ENCODE peak calls at places on chromosomes 16 and 17, in four cellular contexts. E, L, C and G are unnamed samples.

GRCh38 chr17:73863761-73864535 is 219.7 kb upstream of the SDK2 start:
- DNase-seq in C (no peak), E (no peak), L (no peak), G (no peak)

GRCh38 chr16:70746040-70746707 is 54.8 kb downstream of the VAC14 start:
- DNase-seq in L (peak; percentile 69), E (no peak), C (no peak), G (peak; percentile 90)

GRCh38 chr16:56424791-56425438 is 430 bp downstream of the AMFR start:
- DNase-seq in C (no peak), E (peak; percentile 31), L (no peak), G (peak; percentile 85)

GRCh38 chr17:30000001-30000754 is 58.7 kb downstream of the EFCAB5 start:
- DNase-seq in E (no peak), L (no peak), C (no peak), G (no peak)

GRCh38 chr17:74211141-74211928 is 2.0 kb upstream of the TTYH2 start:
- DNase-seq in C (no peak), E (no peak), L (no peak), G (no peak)

GRCh38 chr17:71208111-71208704 is 912.6 kb upstream of the SOX9 start:
- DNase-seq in E (no peak), C (no peak), L (peak; percentile 100), G (no peak)

GRCh38 chr17:42706732-42707131 is 24.4 kb downstream of the CNTNAP1 start:
- DNase-seq in C (peak; percentile 65), E (peak; percentile 38), L (no peak), G (no peak)

GRCh38 chr16:6146874-6147425 is 1049.4 kb upstream of the EEF2KMT start:
- DNase-seq in E (no peak), L (no peak), C (no peak), G (no peak)

GRCh38 chr17:7556627-7557026 is 1.9 kb upstream of the TNFSF13 start:
- DNase-seq in C (no peak), E (no peak), L (no peak), G (no peak)

GRCh38 chr17:49241040-49241439 is 10.5 kb upstream of the PHOSPHO1 start:
- DNase-seq in L (no peak), C (no peak), E (no peak), G (no peak)

GRCh38 chr17:74190154-74190553 is 13.3 kb upstream of the RPL38 start:
- DNase-seq in C (no peak), E (no peak), L (peak; percentile 43), G (no peak)

GRCh38 chr16:83807327-83807709 is 460 bp upstream of the HSBP1 start:
- DNase-seq in L (no peak), E (no peak), C (no peak), G (no peak)
- H3K4me3 ChIP-seq in L (peak overlapping the region; percentile 17), E (peak overlapping the region; percentile 74), C (no peak overlapping the region), G (no peak overlapping the region)

GRCh38 chr16:81004646-81005353 is 1.9 kb downstream of the CMC2 start:
- DNase-seq in L (peak; percentile 53), E (no peak), C (no peak), G (no peak)
- H3K27ac ChIP-seq in L (no peak overlapping the region), E (peak overlapping the region; percentile 49), C (peak overlapping the region; percentile 40), G (no peak overlapping the region)

DNA sequence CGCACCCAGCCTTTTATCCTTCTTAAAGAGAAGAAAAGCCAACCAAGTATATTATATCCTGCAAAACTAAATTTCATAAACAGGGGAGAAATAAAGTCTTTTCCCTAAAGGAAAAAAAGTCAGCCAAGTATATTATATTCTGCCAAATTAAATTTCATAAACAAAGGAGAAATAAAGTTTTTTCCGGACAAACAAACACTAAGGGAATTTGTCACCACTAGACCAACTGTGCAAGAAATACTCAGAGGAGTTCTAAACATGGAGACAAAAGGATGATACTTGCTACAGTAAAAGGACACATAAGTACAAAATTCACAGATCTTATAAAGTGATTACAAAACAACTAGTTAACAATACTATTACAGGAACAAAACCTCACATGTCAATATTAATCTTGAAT is 14.4 kb upstream of the CCL18 start:
- DNase-seq in E (no peak), C (no peak), L (no peak), G (no peak)
- H3K9me3 ChIP-seq in E (no peaks in the 10 kb centered on the region), C (peaks cover 2% of the 10 kb centered on the region), L (no peaks in the 10 kb centered on the region), G (peaks cover 2% of the 10 kb centered on the region)

DNA sequence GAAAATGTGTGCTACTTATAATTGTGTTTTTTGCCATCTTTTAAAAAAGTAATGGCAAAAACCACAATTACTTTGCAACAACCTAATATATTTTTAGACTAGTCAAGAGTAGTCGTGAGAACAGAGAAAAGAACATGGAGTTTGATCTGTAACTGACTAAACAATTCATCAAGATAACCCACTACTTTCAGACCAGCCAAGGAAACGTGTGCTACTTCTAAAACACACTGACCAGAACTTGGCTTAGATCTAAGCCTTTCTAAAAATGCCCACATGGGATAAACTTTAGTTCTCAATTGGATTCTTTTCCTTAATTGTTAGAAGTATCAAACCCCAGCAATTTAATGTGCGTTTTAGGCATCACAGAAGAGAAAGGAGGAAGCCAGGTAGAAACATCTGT is 594 bp downstream of the PECAM1 start:
- DNase-seq in E (no peak), L (no peak), C (no peak), G (no peak)
- H3K4me3 ChIP-seq in E (peak overlapping the region; percentile 15), L (no peak overlapping the region), C (no peak overlapping the region), G (no peak overlapping the region)

GRCh38 chr17:1047177-1047885 is 50.4 kb downstream of the TIMM22 start:
- DNase-seq in E (no peak), C (no peak), L (no peak), G (peak; percentile 80)
- H3K27ac ChIP-seq in E (no peak overlapping the region), C (no peak overlapping the region), L (no peak overlapping the region), G (peak overlapping the region; percentile 83)

GRCh38 chr16:24381470-24382118 is 125.5 kb downstream of the CACNG3 start:
- DNase-seq in L (no peak), E (no peak), C (no peak), G (no peak)
- H3K9me3 ChIP-seq in L (peaks cover 7% of the 10 kb centered on the region), E (no peaks in the 10 kb centered on the region), C (peaks cover 6% of the 10 kb centered on the region), G (peaks cover 7% of the 10 kb centered on the region)

GRCh38 chr16:30895592-30896202 is 717 bp upstream of the CTF1 start:
- DNase-seq in L (no peak), C (no peak), E (no peak), G (no peak)

GRCh38 chr16:30899794-30900193 is 3.4 kb downstream of the CTF1 start:
- DNase-seq in L (no peak), E (no peak), C (no peak), G (no peak)

GRCh38 chr16:30894540-30895368 is 877 bp upstream of the BCL7C start:
- DNase-seq in C (no peak), L (no peak), E (no peak), G (no peak)

GRCh38 chr16:30896203-30896889 is at the start of gene CTF1:
- DNase-seq in E (no peak), L (peak; percentile 52), C (no peak), G (peak; percentile 93)

DNA sequence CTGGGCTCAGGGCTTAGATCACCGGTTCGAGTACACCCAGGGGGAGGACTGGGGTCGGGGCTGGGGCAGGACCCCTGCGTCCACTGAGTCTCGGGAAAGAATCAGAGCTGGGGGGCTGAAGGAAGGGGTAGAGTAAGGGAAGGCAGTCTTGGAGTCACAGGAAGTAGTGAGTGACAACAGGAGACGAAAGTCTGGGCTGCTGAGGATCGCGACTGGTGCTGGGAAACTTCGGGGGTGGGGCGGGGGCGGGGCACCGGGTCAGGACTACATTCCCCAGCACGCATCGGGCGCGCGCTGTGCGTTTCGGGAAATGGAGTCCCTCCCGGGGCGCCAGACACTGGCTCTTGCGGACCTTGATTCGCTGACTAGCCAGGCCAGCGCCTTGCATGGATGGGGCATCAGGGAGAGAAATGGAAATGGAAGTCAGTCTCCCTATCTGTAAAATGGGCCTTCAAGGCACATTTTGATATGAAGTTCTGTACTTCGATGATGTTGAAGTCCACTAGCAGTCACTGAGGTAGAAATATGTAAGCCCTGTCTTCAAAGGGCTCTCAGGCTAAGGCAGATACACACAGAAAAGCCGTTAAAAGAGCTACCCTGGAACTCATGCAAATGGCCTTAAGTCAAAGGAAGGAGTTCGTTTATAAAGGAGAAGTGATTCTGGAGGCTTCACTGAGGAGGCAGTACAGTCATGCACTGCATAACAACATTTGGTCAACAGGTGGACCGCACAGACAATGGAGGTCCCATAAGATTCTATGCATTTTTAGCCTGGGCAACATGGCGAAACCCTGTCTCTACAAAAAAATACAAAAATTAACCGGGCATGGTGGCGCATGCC is 696 bp downstream of the CTF1 start:
- DNase-seq in E (peak; percentile 71), C (no peak), L (peak; percentile 74), G (peak; percentile 96)
- H3K4me3 ChIP-seq in E (peak overlapping the region; percentile 32), C (no peak overlapping the region), L (peak overlapping the region; percentile 42), G (peak overlapping the region; percentile 12)

GRCh38 chr16:85375282-85375681 is 237.8 kb upstream of the GSE1 start:
- DNase-seq in L (no peak), E (no peak), C (no peak), G (no peak)
- H3K27ac ChIP-seq in L (no peak overlapping the region), E (no peak overlapping the region), C (no peak overlapping the region), G (no peak overlapping the region)